ENCODE peak calls at places on chromosomes 6 and 20, in seven cellular contexts. R is lower lobe of right lung, Y is PC-3, W is esophagus squamous epithelium, G is cardiac muscle cell, P is upper lobe of right lung, T is brain microvascular endothelial cell. V is an unnamed sample.

GRCh38 chr6:8707956-8708772 is 272.8 kb upstream of the SLC35B3 start:
- DNase-seq in R (peak; percentile 51), Y (peak; percentile 62), W (no peak), G (peak; percentile 52), P (peak; percentile 59), T (no peak), V (peak; percentile 37)

GRCh38 chr20:58636983-58637421 is 14.1 kb upstream of the STX16 start:
- DNase-seq in R (no peak), Y (no peak), W (no peak), G (no peak), P (peak; percentile 20), T (no peak), V (no peak)

GRCh38 chr20:22495789-22496188 is 88.6 kb downstream of the FOXA2 start:
- DNase-seq in R (no peak), Y (no peak), W (no peak), G (no peak), P (no peak), T (no peak), V (no peak)

GRCh38 chr6:24777227-24777626 is 2.5 kb downstream of the GMNN start:
- DNase-seq in R (no peak), Y (no peak), W (no peak), G (no peak), P (no peak), T (no peak), V (no peak)

GRCh38 chr6:141401168-141401567 is 731.6 kb upstream of the GJE1 start:
- DNase-seq in R (no peak), Y (no peak), W (no peak), G (no peak), P (no peak), T (no peak), V (no peak)

GRCh38 chr6:9697263-9697931 is 717.5 kb downstream of the TFAP2A start:
- DNase-seq in R (no peak), Y (no peak), W (no peak), G (no peak), P (no peak), T (no peak), V (no peak)

GRCh38 chr6:25384967-25385366 is 105.8 kb downstream of the CARMIL1 start:
- DNase-seq in R (no peak), Y (no peak), W (no peak), G (no peak), P (no peak), T (peak; percentile 38), V (no peak)

GRCh38 chr6:11126876-11127275 is 15.4 kb upstream of the ERVFRD-1 start:
- DNase-seq in R (no peak), Y (peak; percentile 32), W (no peak), G (no peak), P (no peak), T (peak; percentile 56), V (no peak)

GRCh38 chr6:4668271-4669179 is 107.7 kb upstream of the CDYL start:
- DNase-seq in R (no peak), Y (no peak), W (no peak), G (no peak), P (no peak), T (peak; percentile 66), V (no peak)

GRCh38 chr6:42702200-42702599 is 20.2 kb downstream of the PRPH2 start:
- DNase-seq in R (no peak), Y (peak; percentile 65), W (no peak), G (no peak), P (no peak), T (peak; percentile 54), V (no peak)

DNA sequence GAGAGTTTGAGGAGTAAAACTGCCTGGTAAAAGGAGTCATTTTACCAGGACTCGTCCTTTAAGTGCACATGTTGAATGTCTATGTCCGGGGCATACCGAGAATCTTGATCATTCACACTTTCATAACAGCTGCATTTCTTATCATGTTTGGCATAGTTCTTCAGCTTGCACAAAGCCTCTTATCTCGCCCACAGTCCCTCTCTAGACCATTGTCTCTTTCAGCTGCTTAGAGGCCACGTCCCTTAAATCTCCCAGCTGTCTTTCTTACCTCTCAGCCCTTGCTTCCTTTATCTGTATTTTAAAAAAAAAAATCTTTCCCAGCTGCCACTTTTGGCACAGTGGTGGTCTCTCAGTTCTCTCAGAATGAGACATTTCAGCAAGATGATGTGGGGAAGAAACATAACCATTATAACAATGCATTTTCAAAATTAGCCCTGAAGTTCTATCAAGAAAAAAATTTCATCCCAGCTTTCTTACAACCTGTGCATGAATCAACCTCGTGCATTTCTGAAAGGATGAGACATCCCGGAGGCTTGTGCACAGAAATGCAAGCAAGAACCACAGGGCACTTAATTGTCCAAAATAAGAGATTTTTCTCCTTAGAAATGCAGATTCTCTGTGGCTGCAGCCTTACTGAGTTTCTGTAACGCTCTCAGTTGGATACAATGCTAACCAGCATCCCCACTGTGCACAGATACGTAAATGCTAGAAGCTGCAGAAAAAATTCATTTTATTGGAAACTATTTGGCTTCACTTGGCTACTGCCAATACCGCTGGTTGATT is 24.2 kb downstream of the RBM24 start:
- DNase-seq in R (no peak), Y (no peak), W (no peak), G (no peak), P (no peak), T (peak; percentile 38), V (no peak)
- H3K4me3 ChIP-seq in R (no peak overlapping the region), Y (no peak overlapping the region), W (no peak overlapping the region), G (no peak overlapping the region), P (no peak overlapping the region), T (no peak overlapping the region), V (no peak overlapping the region)

GRCh38 chr20:1392443-1392692 is 486 bp downstream of the FKBP1A start:
- DNase-seq in R (no peak), Y (no peak), W (no peak), G (no peak), P (no peak), T (no peak), V (no peak)

GRCh38 chr20:1393507-1393882 is 641 bp upstream of the FKBP1A start:
- DNase-seq in R (no peak), Y (no peak), W (no peak), G (no peak), P (no peak), T (no peak), V (no peak)

GRCh38 chr20:1390552-1391403 is 2.1 kb downstream of the FKBP1A start:
- DNase-seq in R (no peak), Y (no peak), W (no peak), G (no peak), P (no peak), T (no peak), V (no peak)

GRCh38 chr20:1391640-1392442 is 1.0 kb downstream of the FKBP1A start:
- DNase-seq in R (peak; percentile 58), Y (peak; percentile 63), W (no peak), G (peak; percentile 15), P (no peak), T (no peak), V (no peak)

DNA sequence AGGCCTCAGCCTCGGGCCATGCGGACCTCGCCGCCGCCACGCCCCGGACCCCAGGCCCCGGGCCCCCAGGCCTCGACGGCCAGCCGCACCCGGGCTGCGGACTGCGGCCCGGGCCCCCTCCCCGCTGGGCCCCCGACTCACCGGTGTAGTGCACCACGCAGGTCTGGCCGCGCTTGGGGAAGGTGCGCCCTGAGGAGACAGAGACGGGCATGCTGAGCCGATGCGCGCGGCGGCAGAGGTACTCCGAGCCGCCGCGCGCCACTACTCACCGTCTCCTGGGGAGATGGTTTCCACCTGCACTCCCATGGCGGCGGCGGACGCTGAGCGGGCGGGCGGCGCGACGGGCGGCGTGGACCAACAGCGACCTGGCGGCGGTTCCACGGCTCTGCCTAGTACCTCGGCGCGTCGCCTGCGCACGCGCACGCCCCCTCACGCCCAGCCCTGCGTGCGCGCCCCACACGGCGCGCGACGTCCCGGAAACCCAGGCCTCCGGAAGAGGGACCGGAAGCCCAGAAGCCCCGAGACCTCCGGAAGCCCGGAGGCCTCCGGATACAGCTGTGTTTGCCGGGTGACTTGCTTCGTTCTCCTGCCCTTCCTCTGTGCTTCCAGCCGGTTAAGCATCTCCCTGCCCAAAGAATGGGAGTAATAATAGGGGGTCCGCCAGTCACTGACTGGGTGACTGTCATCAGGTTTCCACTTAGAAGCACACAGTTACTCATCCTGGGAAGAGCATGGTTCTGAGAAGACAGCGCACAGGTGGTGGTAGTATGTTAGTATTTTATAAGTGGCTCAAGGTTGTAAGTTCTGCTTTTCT is at the start of gene FKBP1A:
- DNase-seq in R (peak; percentile 95), Y (peak; percentile 99), W (peak; percentile 64), G (peak; percentile 93), P (peak; percentile 96), T (peak; percentile 69), V (peak; percentile 64)
- TF ChIP-seq CTCF in R (peak; percentile 41), Y (no peak), W (peak; percentile 10), G (no peak), P (peak; percentile 41), T (no peak), V (no peak)

GRCh38 chr6:97438011-97438671 is 155.1 kb upstream of the MMS22L start:
- DNase-seq in R (no peak), Y (no peak), W (no peak), G (no peak), P (no peak), T (no peak), V (no peak)
- H3K4me3 ChIP-seq in R (no peak overlapping the region), Y (no peak overlapping the region), W (no peak overlapping the region), G (no peak overlapping the region), P (no peak overlapping the region), T (no peak overlapping the region), V (no peak overlapping the region)

GRCh38 chr6:40176117-40176516 is 241.9 kb upstream of the MOCS1 start:
- DNase-seq in R (no peak), Y (no peak), W (no peak), G (no peak), P (no peak), T (no peak), V (no peak)
- TF ChIP-seq CTCF in R (no peak), Y (no peak), W (no peak), G (no peak), P (no peak), T (no peak), V (no peak)

GRCh38 chr20:47354388-47354709 is 2.1 kb downstream of the ZMYND8 start:
- DNase-seq in R (no peak), Y (no peak), W (no peak), G (no peak), P (no peak), T (no peak), V (no peak)

GRCh38 chr20:47352332-47353223 is 3.9 kb downstream of the ZMYND8 start:
- DNase-seq in R (peak; percentile 66), Y (peak; percentile 48), W (no peak), G (no peak), P (peak; percentile 78), T (no peak), V (no peak)

GRCh38 chr20:47353697-47354387 is 2.7 kb downstream of the ZMYND8 start:
- DNase-seq in R (peak; percentile 2), Y (no peak), W (no peak), G (no peak), P (no peak), T (no peak), V (no peak)

GRCh38 chr20:47351643-47352331 is 4.7 kb downstream of the ZMYND8 start:
- DNase-seq in R (peak; percentile 16), Y (no peak), W (no peak), G (peak; percentile 48), P (no peak), T (no peak), V (no peak)

DNA sequence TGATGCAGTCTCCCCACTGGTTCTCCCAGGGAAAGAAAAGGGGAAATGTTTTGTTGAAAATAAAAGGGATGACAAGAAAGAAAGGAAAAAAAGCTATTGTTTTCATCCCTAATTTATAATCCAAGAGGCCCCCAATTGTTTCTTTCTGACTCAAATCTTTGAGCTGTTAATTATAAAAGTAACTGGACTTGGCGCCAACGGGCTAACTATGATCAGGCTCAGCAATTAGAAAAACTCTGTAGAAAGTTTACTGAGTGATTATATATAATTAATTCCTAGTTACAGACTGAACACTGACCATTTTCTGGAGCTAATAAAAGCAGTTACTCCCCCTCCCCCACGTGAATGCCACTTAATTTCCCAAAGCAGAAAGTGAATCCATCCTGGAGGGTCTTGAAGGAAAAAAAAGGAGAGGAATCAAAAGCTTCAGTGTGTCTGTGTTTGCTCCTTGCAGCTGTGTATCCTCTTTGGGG is 3.2 kb downstream of the ZMYND8 start:
- DNase-seq in R (no peak), Y (no peak), W (no peak), G (no peak), P (no peak), T (no peak), V (no peak)
- H3K4me3 ChIP-seq in R (peak overlapping the region; percentile 43), Y (peak overlapping the region; percentile 53), W (peak overlapping the region; percentile 27), G (peak overlapping the region; percentile 23), P (peak overlapping the region; percentile 37), T (no peak overlapping the region), V (peak overlapping the region; percentile 45)